ENCODE peak calls at places on chromosome 21, in eight cellular contexts. One of them, this sample, is unnamed. For H3K4me1, the result is how much of the 10 kb centered on the place peaks cover.

GRCh38 chr21:31332525-31332924 is 11.5 kb downstream of the TIAM1 start:
- DNase-seq in prostate gland: no peak
- DNase-seq in A549: no peak
- DNase-seq in H9: no peak
- DNase-seq in right lobe of liver: no peak
- DNase-seq in left ventricle myocardium inferior: no peak
- DNase-seq in ascending aorta: no peak
- DNase-seq in lower lobe of right lung: no peak
- DNase-seq in this sample: no peak

GRCh38 chr21:31372176-31372765 is 28.2 kb upstream of the TIAM1 start:
- DNase-seq in lower lobe of right lung: no peak
- DNase-seq in A549: no peak
- DNase-seq in prostate gland: no peak
- DNase-seq in right lobe of liver: no peak
- DNase-seq in ascending aorta: no peak
- DNase-seq in H9: no peak
- DNase-seq in left ventricle myocardium inferior: no peak
- DNase-seq in this sample: no peak

GRCh38 chr21:14850394-14850793 is 214.4 kb downstream of the NRIP1 start:
- DNase-seq in ascending aorta: no peak
- DNase-seq in left ventricle myocardium inferior: no peak
- DNase-seq in A549: no peak
- DNase-seq in prostate gland: no peak
- DNase-seq in lower lobe of right lung: no peak
- DNase-seq in right lobe of liver: no peak
- DNase-seq in H9: no peak
- DNase-seq in this sample: no peak

GRCh38 chr21:17818158-17819113 is 720 bp downstream of the C21orf91 start:
- DNase-seq in left ventricle myocardium inferior: peak
- DNase-seq in right lobe of liver: peak
- DNase-seq in prostate gland: peak
- DNase-seq in H9: peak
- DNase-seq in A549: peak
- DNase-seq in lower lobe of right lung: peak
- DNase-seq in ascending aorta: no peak
- DNase-seq in this sample: peak

GRCh38 chr21:22791986-22792560 is 1793.9 kb downstream of the NCAM2 start:
- DNase-seq in prostate gland: peak
- DNase-seq in ascending aorta: no peak
- DNase-seq in left ventricle myocardium inferior: no peak
- DNase-seq in lower lobe of right lung: no peak
- DNase-seq in right lobe of liver: no peak
- DNase-seq in A549: peak
- DNase-seq in H9: no peak
- DNase-seq in this sample: peak

GRCh38 chr21:34582506-34583150 is 32.3 kb downstream of the RCAN1 start:
- DNase-seq in A549: peak
- DNase-seq in prostate gland: peak
- DNase-seq in H9: peak
- DNase-seq in right lobe of liver: no peak
- DNase-seq in ascending aorta: no peak
- DNase-seq in left ventricle myocardium inferior: peak
- DNase-seq in lower lobe of right lung: no peak
- DNase-seq in this sample: peak

GRCh38 chr21:32334980-32335471 is 36.4 kb downstream of the MRAP start:
- DNase-seq in prostate gland: no peak
- DNase-seq in right lobe of liver: no peak
- DNase-seq in lower lobe of right lung: no peak
- DNase-seq in A549: no peak
- DNase-seq in left ventricle myocardium inferior: no peak
- DNase-seq in H9: peak
- DNase-seq in ascending aorta: no peak
- DNase-seq in this sample: no peak

GRCh38 chr21:34800797-34801518 is 132.2 kb downstream of the CLIC6 start:
- DNase-seq in right lobe of liver: no peak
- DNase-seq in left ventricle myocardium inferior: no peak
- DNase-seq in ascending aorta: no peak
- DNase-seq in lower lobe of right lung: no peak
- DNase-seq in prostate gland: no peak
- DNase-seq in H9: no peak
- DNase-seq in A549: peak
- DNase-seq in this sample: peak

GRCh38 chr21:31503467-31503866 is 156.0 kb upstream of the SOD1 start:
- DNase-seq in A549: no peak
- DNase-seq in H9: no peak
- DNase-seq in right lobe of liver: no peak
- DNase-seq in left ventricle myocardium inferior: no peak
- DNase-seq in prostate gland: no peak
- DNase-seq in lower lobe of right lung: no peak
- DNase-seq in ascending aorta: no peak
- DNase-seq in this sample: no peak

GRCh38 chr21:33051925-33052324 is 18.0 kb upstream of the OLIG1 start:
- DNase-seq in right lobe of liver: no peak
- DNase-seq in lower lobe of right lung: no peak
- DNase-seq in prostate gland: no peak
- DNase-seq in ascending aorta: no peak
- DNase-seq in A549: no peak
- DNase-seq in left ventricle myocardium inferior: no peak
- DNase-seq in H9: no peak
- DNase-seq in this sample: no peak

GRCh38 chr21:24995206-24995605 is 612.1 kb downstream of the MRPL39 start:
- DNase-seq in right lobe of liver: no peak
- DNase-seq in H9: no peak
- DNase-seq in lower lobe of right lung: no peak
- DNase-seq in prostate gland: no peak
- DNase-seq in A549: no peak
- DNase-seq in ascending aorta: no peak
- DNase-seq in left ventricle myocardium inferior: no peak
- DNase-seq in this sample: no peak

GRCh38 chr21:25496825-25497482 is 110.3 kb downstream of the MRPL39 start:
- DNase-seq in prostate gland: no peak
- DNase-seq in A549: no peak
- DNase-seq in lower lobe of right lung: no peak
- DNase-seq in ascending aorta: no peak
- DNase-seq in right lobe of liver: no peak
- DNase-seq in left ventricle myocardium inferior: no peak
- DNase-seq in H9: no peak
- DNase-seq in this sample: no peak

GRCh38 chr21:38027901-38028300 is 111.6 kb upstream of the KCNJ6 start:
- DNase-seq in left ventricle myocardium inferior: no peak
- DNase-seq in H9: no peak
- DNase-seq in right lobe of liver: no peak
- DNase-seq in A549: peak
- DNase-seq in prostate gland: no peak
- DNase-seq in lower lobe of right lung: no peak
- DNase-seq in ascending aorta: no peak
- DNase-seq in this sample: no peak

DNA sequence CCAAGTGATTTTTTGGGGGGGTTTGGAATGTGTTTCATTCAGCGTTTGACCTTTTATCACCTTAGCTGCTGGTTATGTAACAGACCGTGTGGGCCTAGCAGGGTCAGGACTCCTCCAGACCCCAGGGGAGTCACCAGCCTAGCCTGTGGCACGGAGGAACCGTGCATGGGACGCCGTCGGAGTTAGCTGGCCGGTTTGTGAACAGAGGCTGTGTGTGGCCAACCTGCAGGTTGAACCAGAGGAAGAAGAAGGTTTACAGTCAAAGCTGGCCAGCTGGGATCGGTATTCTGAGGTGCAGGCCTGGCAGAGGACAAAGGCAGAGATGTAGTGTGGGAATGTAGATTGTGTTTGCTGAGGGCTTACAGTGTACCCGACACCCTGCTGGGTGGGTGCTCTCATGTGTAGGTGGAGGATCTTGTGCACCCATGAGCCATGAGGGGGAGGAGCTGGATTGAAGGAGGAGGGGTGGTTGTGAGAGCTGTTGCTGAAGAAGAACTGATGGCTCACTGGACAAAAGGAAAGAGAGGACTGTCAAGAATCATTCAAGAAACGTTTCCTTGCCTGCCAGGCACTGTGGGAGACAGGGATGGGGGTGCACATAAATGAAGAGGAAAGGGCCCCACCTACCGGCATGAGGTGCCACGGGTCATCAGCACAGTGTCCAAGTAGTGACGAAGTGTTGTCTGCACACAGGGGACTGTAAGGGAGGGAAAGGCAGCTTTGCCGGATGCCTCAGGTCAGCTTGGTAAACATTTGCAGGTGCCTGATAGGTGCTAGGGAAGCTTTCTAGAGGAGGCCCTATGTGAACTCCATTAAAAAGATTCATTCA is 40.0 kb upstream of the PWP2 start:
- DNase-seq in left ventricle myocardium inferior: no peak
- DNase-seq in A549: no peak
- DNase-seq in ascending aorta: peak
- DNase-seq in prostate gland: no peak
- DNase-seq in H9: no peak
- DNase-seq in right lobe of liver: no peak
- DNase-seq in lower lobe of right lung: no peak
- DNase-seq in this sample: no peak
- TF ChIP-seq CTCF in left ventricle myocardium inferior: no peak
- TF ChIP-seq CTCF in A549: no peak
- TF ChIP-seq CTCF in ascending aorta: no peak
- TF ChIP-seq CTCF in prostate gland: no peak
- TF ChIP-seq CTCF in H9: no peak
- TF ChIP-seq CTCF in right lobe of liver: no peak
- TF ChIP-seq CTCF in lower lobe of right lung: no peak
- TF ChIP-seq CTCF in this sample: no peak

DNA sequence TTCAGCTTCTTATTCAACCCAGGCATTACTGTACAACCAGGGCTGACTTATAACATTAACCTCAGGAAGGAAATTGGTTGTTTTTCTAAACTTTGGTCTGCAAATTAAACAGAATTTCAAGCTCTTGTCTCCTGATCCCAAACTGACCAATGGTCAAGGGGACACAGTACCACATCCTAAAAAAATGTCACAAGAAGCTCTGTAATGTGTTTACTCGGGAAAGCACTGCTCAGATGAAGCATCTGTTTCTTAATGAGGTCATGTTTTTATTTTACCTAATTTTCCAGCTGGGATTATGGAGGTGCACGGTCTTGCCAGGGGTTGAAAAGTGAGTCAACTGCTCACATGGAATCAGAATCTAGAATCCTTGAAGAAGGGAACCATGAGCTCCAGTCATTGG is 18.7 kb downstream of the ADAMTS5 start:
- DNase-seq in prostate gland: no peak
- DNase-seq in ascending aorta: no peak
- DNase-seq in H9: no peak
- DNase-seq in left ventricle myocardium inferior: no peak
- DNase-seq in A549: no peak
- DNase-seq in right lobe of liver: no peak
- DNase-seq in lower lobe of right lung: no peak
- DNase-seq in this sample: no peak
- H3K4me1 ChIP-seq in prostate gland: under half
- H3K4me1 ChIP-seq in ascending aorta: under half
- H3K4me1 ChIP-seq in H9: under half
- H3K4me1 ChIP-seq in left ventricle myocardium inferior: under half
- H3K4me1 ChIP-seq in A549: under half
- H3K4me1 ChIP-seq in right lobe of liver: under half
- H3K4me1 ChIP-seq in lower lobe of right lung: under half
- H3K4me1 ChIP-seq in this sample: under half

GRCh38 chr21:39788383-39788782 is 43.4 kb downstream of the IGSF5 start:
- DNase-seq in lower lobe of right lung: peak
- DNase-seq in left ventricle myocardium inferior: peak
- DNase-seq in prostate gland: peak
- DNase-seq in H9: peak
- DNase-seq in right lobe of liver: peak
- DNase-seq in A549: peak
- DNase-seq in ascending aorta: peak
- DNase-seq in this sample: peak
- TF ChIP-seq CTCF in lower lobe of right lung: peak
- TF ChIP-seq CTCF in left ventricle myocardium inferior: peak
- TF ChIP-seq CTCF in prostate gland: peak
- TF ChIP-seq CTCF in H9: peak
- TF ChIP-seq CTCF in right lobe of liver: peak
- TF ChIP-seq CTCF in A549: peak
- TF ChIP-seq CTCF in ascending aorta: peak
- TF ChIP-seq CTCF in this sample: peak

GRCh38 chr21:43299441-43300277 is 127.3 kb downstream of the SIK1 start:
- DNase-seq in H9: no peak
- DNase-seq in right lobe of liver: peak
- DNase-seq in left ventricle myocardium inferior: peak
- DNase-seq in lower lobe of right lung: peak
- DNase-seq in ascending aorta: no peak
- DNase-seq in A549: no peak
- DNase-seq in prostate gland: no peak
- DNase-seq in this sample: no peak

GRCh38 chr21:43297411-43297981 is 128.7 kb downstream of the CRYAA start:
- DNase-seq in A549: no peak
- DNase-seq in H9: no peak
- DNase-seq in right lobe of liver: peak
- DNase-seq in prostate gland: no peak
- DNase-seq in lower lobe of right lung: peak
- DNase-seq in ascending aorta: no peak
- DNase-seq in left ventricle myocardium inferior: peak
- DNase-seq in this sample: no peak

GRCh38 chr21:43297989-43298388 is 128.9 kb downstream of the SIK1 start:
- DNase-seq in right lobe of liver: peak
- DNase-seq in H9: no peak
- DNase-seq in A549: no peak
- DNase-seq in ascending aorta: no peak
- DNase-seq in prostate gland: no peak
- DNase-seq in lower lobe of right lung: peak
- DNase-seq in left ventricle myocardium inferior: peak
- DNase-seq in this sample: no peak

GRCh38 chr21:43300496-43301423 is 126.2 kb downstream of the SIK1 start:
- DNase-seq in A549: no peak
- DNase-seq in H9: no peak
- DNase-seq in prostate gland: no peak
- DNase-seq in ascending aorta: no peak
- DNase-seq in lower lobe of right lung: peak
- DNase-seq in right lobe of liver: peak
- DNase-seq in left ventricle myocardium inferior: peak
- DNase-seq in this sample: peak

DNA sequence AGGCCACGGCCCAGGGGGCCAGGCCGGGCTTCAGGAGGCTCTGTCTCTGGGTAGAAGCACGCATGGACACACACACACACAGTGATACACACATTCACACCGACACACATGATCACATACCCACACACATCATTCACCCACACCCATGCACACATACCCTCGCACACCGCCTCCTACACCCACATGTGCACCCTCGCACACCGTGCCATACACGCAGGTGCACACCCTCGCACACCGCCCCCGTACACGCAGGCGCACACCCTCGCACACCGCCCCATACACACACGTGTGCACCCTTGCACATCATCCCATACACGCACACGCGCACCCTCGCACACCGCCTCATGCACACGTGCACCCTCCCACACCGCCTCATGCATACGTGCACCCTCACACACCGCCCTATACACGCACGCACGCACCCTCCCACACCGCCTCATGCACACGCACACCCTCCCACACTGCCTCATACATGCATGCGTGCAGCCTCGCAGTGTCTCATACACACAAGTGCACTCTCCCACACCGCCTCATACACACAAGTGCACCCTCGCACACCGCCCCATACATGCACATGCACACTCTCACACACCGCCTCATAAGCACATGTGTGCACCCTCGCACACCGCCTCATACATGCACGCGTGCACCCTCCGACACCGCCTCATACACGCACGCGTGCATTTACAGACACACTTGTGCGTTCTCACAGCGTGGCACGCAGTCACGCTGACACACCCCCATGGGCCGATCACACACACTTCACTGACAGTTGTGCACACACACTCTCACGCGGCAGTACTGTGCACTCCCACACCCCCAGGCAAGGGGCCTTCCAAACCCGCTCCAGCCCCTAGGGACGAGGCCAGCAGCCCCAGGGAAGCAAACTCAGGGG is 128.1 kb downstream of the SIK1 start:
- DNase-seq in ascending aorta: no peak
- DNase-seq in lower lobe of right lung: peak
- DNase-seq in prostate gland: no peak
- DNase-seq in A549: no peak
- DNase-seq in left ventricle myocardium inferior: no peak
- DNase-seq in H9: no peak
- DNase-seq in right lobe of liver: peak
- DNase-seq in this sample: no peak
- H3K4me1 ChIP-seq in ascending aorta: under half
- H3K4me1 ChIP-seq in lower lobe of right lung: under half
- H3K4me1 ChIP-seq in prostate gland: under half
- H3K4me1 ChIP-seq in A549: under half
- H3K4me1 ChIP-seq in left ventricle myocardium inferior: under half
- H3K4me1 ChIP-seq in H9: under half
- H3K4me1 ChIP-seq in right lobe of liver: under half
- H3K4me1 ChIP-seq in this sample: under half